ENCODE peak calls at places on chromosomes 7 and 10, in five cellular contexts. X is nephron progenitor cell, I is kidney tubule cell, N is left cardiac atrium, U is HCT116. M is an unnamed sample.

GRCh38 chr7:111210996-111211395 is 120.1 kb downstream of the LRRN3 start:
- DNase-seq in X (no peak), I (no peak), N (no peak), U (no peak), M (no peak)

GRCh38 chr10:124667425-124668130 is 76.6 kb downstream of the FAM53B start:
- DNase-seq in X (no peak), I (no peak), N (no peak), U (no peak), M (no peak)

GRCh38 chr10:119346063-119346835 is 138.9 kb downstream of the GRK5 start:
- DNase-seq in X (no peak), I (no peak), N (peak), U (no peak), M (no peak)

GRCh38 chr7:139232893-139233292 is 1.9 kb downstream of the UBN2 start:
- DNase-seq in X (no peak), I (peak), N (no peak), U (no peak), M (no peak)

GRCh38 chr10:89679986-89680385 is 21.4 kb upstream of the KIF20B start:
- DNase-seq in X (no peak), I (peak), N (no peak), U (no peak), M (no peak)

GRCh38 chr10:117752103-117752502 is 209.6 kb downstream of the EMX2 start:
- DNase-seq in X (no peak), I (no peak), N (no peak), U (no peak), M (no peak)

GRCh38 chr10:104449402-104449801 is 95.8 kb downstream of the CFAP58 start:
- DNase-seq in X (no peak), I (peak), N (no peak), U (no peak), M (no peak)

GRCh38 chr10:98664329-98665042 is 217.8 kb upstream of the HPS1 start:
- DNase-seq in X (no peak), I (peak), N (no peak), U (peak), M (peak)

M was measured in WTC11.